ENCODE peak calls at places on chromosome 10, in nine cellular contexts. One of them, this sample, is unnamed.

GRCh38 chr10:125423569-125423968 is 259.4 kb downstream of the TEX36 start:
- DNase-seq in NCI-H187: no peak
- DNase-seq in CD8-positive, alpha-beta T cell: no peak
- DNase-seq in foreskin fibroblast: no peak
- DNase-seq in psoas muscle: no peak
- DNase-seq in lower lobe of right lung: no peak
- DNase-seq in OCI-LY7: no peak
- DNase-seq in NCI-H1105: no peak
- DNase-seq in amniotic stem cell: no peak
- DNase-seq in this sample: no peak

GRCh38 chr10:35564276-35564982 is 40.7 kb upstream of the GJD4 start:
- DNase-seq in NCI-H187: no peak
- DNase-seq in CD8-positive, alpha-beta T cell: no peak
- DNase-seq in foreskin fibroblast: peak; percentile 50
- DNase-seq in psoas muscle: no peak
- DNase-seq in lower lobe of right lung: no peak
- DNase-seq in OCI-LY7: peak; percentile 62
- DNase-seq in NCI-H1105: no peak
- DNase-seq in amniotic stem cell: no peak
- DNase-seq in this sample: peak; percentile 12

GRCh38 chr10:132959296-132959961 is 17.1 kb upstream of the CFAP46 start:
- DNase-seq in NCI-H187: no peak
- DNase-seq in CD8-positive, alpha-beta T cell: no peak
- DNase-seq in foreskin fibroblast: no peak
- DNase-seq in psoas muscle: no peak
- DNase-seq in lower lobe of right lung: no peak
- DNase-seq in OCI-LY7: no peak
- DNase-seq in NCI-H1105: no peak
- DNase-seq in amniotic stem cell: no peak
- DNase-seq in this sample: no peak

GRCh38 chr10:54372164-54372563 is 428.9 kb downstream of the PCDH15 start:
- DNase-seq in NCI-H187: no peak
- DNase-seq in CD8-positive, alpha-beta T cell: no peak
- DNase-seq in foreskin fibroblast: no peak
- DNase-seq in psoas muscle: no peak
- DNase-seq in lower lobe of right lung: no peak
- DNase-seq in OCI-LY7: no peak
- DNase-seq in NCI-H1105: peak; percentile 37
- DNase-seq in amniotic stem cell: no peak
- DNase-seq in this sample: no peak

GRCh38 chr10:97140887-97141745 is 44.6 kb downstream of the SLIT1 start:
- DNase-seq in NCI-H187: no peak
- DNase-seq in CD8-positive, alpha-beta T cell: no peak
- DNase-seq in foreskin fibroblast: no peak
- DNase-seq in psoas muscle: no peak
- DNase-seq in lower lobe of right lung: no peak
- DNase-seq in OCI-LY7: no peak
- DNase-seq in NCI-H1105: no peak
- DNase-seq in amniotic stem cell: no peak
- DNase-seq in this sample: no peak

GRCh38 chr10:31896972-31897384 is 31.7 kb downstream of the ARHGAP12 start:
- DNase-seq in NCI-H187: no peak
- DNase-seq in CD8-positive, alpha-beta T cell: no peak
- DNase-seq in foreskin fibroblast: peak; percentile 60
- DNase-seq in psoas muscle: no peak
- DNase-seq in lower lobe of right lung: no peak
- DNase-seq in OCI-LY7: no peak
- DNase-seq in NCI-H1105: no peak
- DNase-seq in amniotic stem cell: peak; percentile 62
- DNase-seq in this sample: no peak

GRCh38 chr10:131277278-131277677 is 34.2 kb downstream of the TCERG1L start:
- DNase-seq in NCI-H187: no peak
- DNase-seq in CD8-positive, alpha-beta T cell: no peak
- DNase-seq in foreskin fibroblast: no peak
- DNase-seq in psoas muscle: no peak
- DNase-seq in lower lobe of right lung: no peak
- DNase-seq in OCI-LY7: no peak
- DNase-seq in NCI-H1105: no peak
- DNase-seq in amniotic stem cell: no peak
- DNase-seq in this sample: no peak

GRCh38 chr10:77157248-77158019 is 480.2 kb downstream of the KCNMA1 start:
- DNase-seq in NCI-H187: no peak
- DNase-seq in CD8-positive, alpha-beta T cell: no peak
- DNase-seq in foreskin fibroblast: no peak
- DNase-seq in psoas muscle: no peak
- DNase-seq in lower lobe of right lung: no peak
- DNase-seq in OCI-LY7: no peak
- DNase-seq in NCI-H1105: no peak
- DNase-seq in amniotic stem cell: no peak
- DNase-seq in this sample: no peak

GRCh38 chr10:88236121-88236743 is 346.9 kb downstream of the RNLS start:
- DNase-seq in NCI-H187: no peak
- DNase-seq in CD8-positive, alpha-beta T cell: no peak
- DNase-seq in foreskin fibroblast: no peak
- DNase-seq in psoas muscle: no peak
- DNase-seq in lower lobe of right lung: no peak
- DNase-seq in OCI-LY7: no peak
- DNase-seq in NCI-H1105: no peak
- DNase-seq in amniotic stem cell: no peak
- DNase-seq in this sample: no peak

GRCh38 chr10:103566536-103566935 is 73.0 kb downstream of the NEURL1 start:
- DNase-seq in NCI-H187: no peak
- DNase-seq in CD8-positive, alpha-beta T cell: no peak
- DNase-seq in foreskin fibroblast: no peak
- DNase-seq in psoas muscle: no peak
- DNase-seq in lower lobe of right lung: no peak
- DNase-seq in OCI-LY7: no peak
- DNase-seq in NCI-H1105: no peak
- DNase-seq in amniotic stem cell: no peak
- DNase-seq in this sample: no peak

GRCh38 chr10:76784076-76784475 is 853.5 kb downstream of the KCNMA1 start:
- DNase-seq in NCI-H187: no peak
- DNase-seq in CD8-positive, alpha-beta T cell: no peak
- DNase-seq in foreskin fibroblast: no peak
- DNase-seq in psoas muscle: no peak
- DNase-seq in lower lobe of right lung: no peak
- DNase-seq in OCI-LY7: no peak
- DNase-seq in NCI-H1105: no peak
- DNase-seq in amniotic stem cell: no peak
- DNase-seq in this sample: no peak

GRCh38 chr10:33653584-33654367 is 319.3 kb upstream of the NRP1 start:
- DNase-seq in NCI-H187: no peak
- DNase-seq in CD8-positive, alpha-beta T cell: no peak
- DNase-seq in foreskin fibroblast: peak; percentile 47
- DNase-seq in psoas muscle: no peak
- DNase-seq in lower lobe of right lung: no peak
- DNase-seq in OCI-LY7: no peak
- DNase-seq in NCI-H1105: no peak
- DNase-seq in amniotic stem cell: peak; percentile 34
- DNase-seq in this sample: no peak